ENCODE peak calls at places on chromosome 17, in six cellular contexts. O is endothelial cell, M is lower leg skin, S is right lobe of liver, J is AG04449, Q is tibial nerve. A is an unnamed sample.

GRCh38 chr17:83080641-83081560 is 1.5 kb downstream of the METRNL start:
- DNase-seq in O (no peak), M (no peak), S (no peak), J (no peak), Q (no peak), A (no peak)

GRCh38 chr17:7587831-7588230 is 2.1 kb downstream of the SOX15 start:
- DNase-seq in O (no peak), M (no peak), S (no peak), J (no peak), Q (no peak), A (no peak)

GRCh38 chr17:73365934-73366623 is 54.3 kb upstream of the CDC42EP4 start:
- DNase-seq in O (no peak), M (peak; percentile 89), S (no peak), J (no peak), Q (peak; percentile 47), A (no peak)

GRCh38 chr17:28957277-28957991 is 6.1 kb upstream of the PHF12 start:
- DNase-seq in O (no peak), M (no peak), S (no peak), J (no peak), Q (no peak), A (no peak)

GRCh38 chr17:7177954-7178477 is 1.2 kb downstream of the ASGR1 start:
- DNase-seq in O (peak; percentile 31), M (no peak), S (peak; percentile 93), J (no peak), Q (no peak), A (no peak)

GRCh38 chr17:59890720-59891119 is 2.0 kb downstream of the TUBD1 start:
- DNase-seq in O (no peak), M (no peak), S (no peak), J (no peak), Q (no peak), A (no peak)

GRCh38 chr17:37743875-37744632 is 805 bp downstream of the HNF1B start:
- DNase-seq in O (peak; percentile 22), M (no peak), S (peak; percentile 60), J (no peak), Q (no peak), A (no peak)

GRCh38 chr17:21313320-21313719 is 28.8 kb downstream of the MAP2K3 start:
- DNase-seq in O (no peak), M (peak; percentile 68), S (no peak), J (no peak), Q (no peak), A (peak; percentile 48)

GRCh38 chr17:55053855-55054254 is 85.3 kb downstream of the STXBP4 start:
- DNase-seq in O (no peak), M (no peak), S (no peak), J (no peak), Q (no peak), A (no peak)

GRCh38 chr17:72135546-72136325 is 14.9 kb downstream of the SOX9 start:
- DNase-seq in O (no peak), M (no peak), S (no peak), J (no peak), Q (no peak), A (no peak)

GRCh38 chr17:74490716-74491115 is 24.3 kb downstream of the CD300A start:
- DNase-seq in O (no peak), M (peak; percentile 71), S (peak; percentile 26), J (no peak), Q (no peak), A (no peak)

DNA sequence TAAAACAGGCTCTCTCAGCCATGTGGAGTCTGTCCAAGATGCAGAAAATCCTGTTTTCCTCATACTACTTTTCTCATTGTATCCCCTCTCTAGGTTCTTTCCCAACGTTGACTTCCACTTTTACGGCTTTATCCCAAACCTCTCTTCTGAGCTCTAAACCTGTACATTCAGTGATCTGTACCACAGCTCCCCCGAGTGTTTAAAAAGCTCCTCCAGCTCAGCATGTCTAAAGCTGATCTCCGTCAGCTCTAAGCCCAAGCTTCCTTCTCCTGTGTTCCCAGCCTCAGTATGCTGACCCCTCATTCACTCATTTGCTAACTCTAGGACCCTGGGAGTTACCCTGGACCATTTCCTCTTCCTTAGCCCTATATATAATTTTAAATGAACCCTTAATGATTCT is 144.6 kb downstream of the DNAH9 start:
- DNase-seq in O (no peak), M (no peak), S (no peak), J (no peak), Q (no peak), A (no peak)
- TF ChIP-seq CTCF in O (no peak), M (no peak), S (peak; percentile 36), J (no peak), Q (no peak), A (no peak)

GRCh38 chr17:44376124-44376523 is 12.5 kb upstream of the FAM171A2 start:
- DNase-seq in O (peak; percentile 62), M (no peak), S (peak; percentile 54), J (no peak), Q (no peak), A (no peak)
- TF ChIP-seq CTCF in O (peak; percentile 55), M (no peak), S (peak; percentile 27), J (peak; percentile 38), Q (peak; percentile 29), A (peak; percentile 64)

GRCh38 chr17:69423450-69423849 is 9.0 kb downstream of the MAP2K6 start:
- DNase-seq in O (no peak), M (no peak), S (no peak), J (no peak), Q (no peak), A (no peak)
- TF ChIP-seq CTCF in O (no peak), M (no peak), S (no peak), J (no peak), Q (no peak), A (no peak)

GRCh38 chr17:49450735-49451134 is 36.1 kb upstream of the PHB1 start:
- DNase-seq in O (no peak), M (no peak), S (no peak), J (no peak), Q (no peak), A (no peak)

GRCh38 chr17:49444384-49444783 is 29.7 kb upstream of the PHB1 start:
- DNase-seq in O (no peak), M (no peak), S (no peak), J (no peak), Q (no peak), A (no peak)

GRCh38 chr17:49445561-49445960 is 30.9 kb upstream of the PHB1 start:
- DNase-seq in O (no peak), M (no peak), S (no peak), J (no peak), Q (no peak), A (no peak)

GRCh38 chr17:49450181-49450580 is 35.5 kb upstream of the PHB1 start:
- DNase-seq in O (no peak), M (no peak), S (no peak), J (no peak), Q (no peak), A (no peak)

DNA sequence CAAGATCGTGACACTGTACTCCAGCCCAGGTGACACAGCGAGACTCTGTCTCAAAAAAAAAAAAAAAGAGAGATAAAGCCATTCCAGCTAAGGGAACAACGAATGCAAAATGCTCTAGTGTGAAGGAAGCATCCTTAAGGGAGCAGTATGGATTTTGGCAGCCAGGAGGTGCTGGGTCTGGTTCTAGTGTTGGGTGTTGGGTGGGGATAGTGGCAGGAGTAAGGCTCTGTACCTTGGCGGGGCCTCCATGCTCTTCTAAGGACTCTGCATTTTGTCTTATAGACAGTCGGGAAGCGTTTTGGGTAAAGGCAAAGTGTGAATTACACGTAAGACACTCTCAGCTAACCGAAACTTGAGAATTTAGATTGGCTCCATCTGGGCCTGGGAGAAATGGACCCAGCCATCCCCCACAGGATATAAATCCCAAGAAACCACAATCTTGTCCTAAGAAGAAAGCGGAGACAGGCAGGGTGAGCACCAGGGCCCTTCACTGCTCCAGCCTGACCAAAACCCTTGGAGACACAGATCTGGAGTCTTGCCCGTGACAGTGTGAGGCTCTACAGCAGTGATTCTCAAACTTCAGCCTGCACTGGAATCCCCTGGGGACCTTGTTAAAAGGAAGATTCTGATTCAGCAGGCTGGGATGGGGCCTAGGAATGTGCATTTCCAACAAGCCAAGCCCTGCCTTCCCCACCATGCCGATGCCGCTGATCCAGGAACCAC is 33.1 kb upstream of the PHB1 start:
- DNase-seq in O (no peak), M (no peak), S (no peak), J (no peak), Q (no peak), A (no peak)
- TF ChIP-seq CTCF in O (no peak), M (no peak), S (no peak), J (no peak), Q (no peak), A (no peak)

GRCh38 chr17:45385331-45385997 is 47.2 kb downstream of the ARHGAP27 start:
- DNase-seq in O (peak; percentile 94), M (peak; percentile 98), S (peak; percentile 92), J (no peak), Q (peak; percentile 68), A (peak; percentile 90)

GRCh38 chr17:45386180-45386579 is 46.5 kb downstream of the ARHGAP27 start:
- DNase-seq in O (no peak), M (no peak), S (no peak), J (no peak), Q (no peak), A (no peak)

GRCh38 chr17:45388604-45389325 is 43.9 kb downstream of the ARHGAP27 start:
- DNase-seq in O (no peak), M (no peak), S (no peak), J (no peak), Q (no peak), A (no peak)

GRCh38 chr17:45389354-45389753 is 43.3 kb downstream of the ARHGAP27 start:
- DNase-seq in O (no peak), M (no peak), S (no peak), J (no peak), Q (no peak), A (no peak)

DNA sequence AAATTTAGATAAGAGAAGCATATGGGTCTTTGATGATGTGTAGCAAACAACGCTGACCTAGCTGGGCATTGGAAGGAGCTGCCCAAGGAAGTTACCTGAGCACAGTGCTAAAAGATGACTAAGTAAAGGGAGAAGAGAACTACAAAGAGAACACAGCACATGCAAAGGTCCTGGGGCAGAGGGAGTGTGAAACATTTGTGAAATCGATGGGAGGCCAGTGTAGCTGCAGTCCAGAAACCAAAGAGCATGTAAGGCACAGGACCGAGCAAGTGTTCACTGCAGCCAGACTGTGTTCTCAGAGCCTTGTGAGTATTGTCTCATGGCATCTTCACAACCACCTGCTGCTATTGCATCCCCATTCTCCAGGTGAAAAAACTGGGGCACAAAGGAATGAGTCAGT is 44.9 kb downstream of the ARHGAP27 start:
- DNase-seq in O (no peak), M (no peak), S (no peak), J (no peak), Q (no peak), A (no peak)
- TF ChIP-seq CTCF in O (no peak), M (no peak), S (no peak), J (no peak), Q (no peak), A (no peak)

DNA sequence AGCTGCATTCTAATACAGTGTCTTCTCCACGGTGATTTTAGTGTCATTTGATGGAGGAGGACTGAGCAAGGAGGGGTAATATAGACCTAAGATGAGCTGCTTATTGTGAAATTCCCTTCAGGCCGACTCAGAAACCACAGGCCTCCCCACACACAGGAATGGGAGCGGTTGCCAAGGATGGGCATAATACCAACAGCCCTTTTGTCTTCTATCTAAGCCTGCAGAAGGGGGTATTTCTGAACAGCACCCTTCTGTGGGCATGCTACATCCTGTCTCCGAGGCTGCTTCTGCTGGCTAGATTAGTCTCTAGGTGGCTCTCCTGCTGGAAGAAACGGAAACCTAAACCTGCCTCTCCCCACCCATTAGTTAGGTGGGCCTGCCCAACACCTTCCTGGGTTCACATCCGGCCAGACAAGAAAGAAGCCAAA is 72.9 kb downstream of the CCDC182 start:
- DNase-seq in O (no peak), M (peak; percentile 54), S (peak; percentile 23), J (peak; percentile 47), Q (no peak), A (peak; percentile 25)
- TF ChIP-seq CTCF in O (peak; percentile 57), M (no peak), S (no peak), J (no peak), Q (no peak), A (peak; percentile 10)